ENCODE peak calls at places on chromosomes 5 and 9, in seven cellular contexts. One of them, this sample, is unnamed.

GRCh38 chr5:3364941-3365340 is 230.7 kb upstream of the IRX1 start:
- DNase-seq in EL: no peak
- DNase-seq in GM12865: no peak
- DNase-seq in A549: no peak
- DNase-seq in NCI-H1417: no peak
- DNase-seq in A673: no peak
- DNase-seq in CD8-positive, alpha-beta T cell: peak
- DNase-seq in this sample: no peak

GRCh38 chr5:53381-54174 is 38.4 kb upstream of the PLEKHG4B start:
- DNase-seq in EL: peak
- DNase-seq in GM12865: no peak
- DNase-seq in A549: peak
- DNase-seq in NCI-H1417: peak
- DNase-seq in A673: peak
- DNase-seq in CD8-positive, alpha-beta T cell: no peak
- DNase-seq in this sample: no peak

GRCh38 chr5:73266925-73267775 is 94.2 kb downstream of the TMEM174 start:
- DNase-seq in EL: peak
- DNase-seq in GM12865: no peak
- DNase-seq in A549: no peak
- DNase-seq in NCI-H1417: no peak
- DNase-seq in A673: no peak
- DNase-seq in CD8-positive, alpha-beta T cell: no peak
- DNase-seq in this sample: no peak

GRCh38 chr5:176806137-176806536 is 4.2 kb upstream of the UNC5A start:
- DNase-seq in EL: no peak
- DNase-seq in GM12865: no peak
- DNase-seq in A549: no peak
- DNase-seq in NCI-H1417: no peak
- DNase-seq in A673: no peak
- DNase-seq in CD8-positive, alpha-beta T cell: no peak
- DNase-seq in this sample: no peak

GRCh38 chr9:131487621-131488031 is 15.1 kb upstream of the POMT1 start:
- DNase-seq in EL: no peak
- DNase-seq in GM12865: no peak
- DNase-seq in A549: no peak
- DNase-seq in NCI-H1417: no peak
- DNase-seq in A673: no peak
- DNase-seq in CD8-positive, alpha-beta T cell: no peak
- DNase-seq in this sample: no peak

GRCh38 chr9:99680191-99680590 is 141.5 kb upstream of the NR4A3 start:
- DNase-seq in EL: peak
- DNase-seq in GM12865: no peak
- DNase-seq in A549: no peak
- DNase-seq in NCI-H1417: no peak
- DNase-seq in A673: no peak
- DNase-seq in CD8-positive, alpha-beta T cell: no peak
- DNase-seq in this sample: no peak

GRCh38 chr9:18544456-18544855 is 70.5 kb downstream of the ADAMTSL1 start:
- DNase-seq in EL: peak
- DNase-seq in GM12865: no peak
- DNase-seq in A549: no peak
- DNase-seq in NCI-H1417: no peak
- DNase-seq in A673: no peak
- DNase-seq in CD8-positive, alpha-beta T cell: no peak
- DNase-seq in this sample: no peak

GRCh38 chr9:16223074-16223871 is 647.2 kb downstream of the BNC2 start:
- DNase-seq in EL: no peak
- DNase-seq in GM12865: no peak
- DNase-seq in A549: peak
- DNase-seq in NCI-H1417: peak
- DNase-seq in A673: no peak
- DNase-seq in CD8-positive, alpha-beta T cell: no peak
- DNase-seq in this sample: no peak

GRCh38 chr5:177367981-177368960 is 10.5 kb downstream of the RGS14 start:
- DNase-seq in EL: no peak
- DNase-seq in GM12865: peak
- DNase-seq in A549: no peak
- DNase-seq in NCI-H1417: no peak
- DNase-seq in A673: no peak
- DNase-seq in CD8-positive, alpha-beta T cell: no peak
- DNase-seq in this sample: no peak

GRCh38 chr9:34318163-34318790 is 10.8 kb downstream of the KIF24 start:
- DNase-seq in EL: no peak
- DNase-seq in GM12865: no peak
- DNase-seq in A549: no peak
- DNase-seq in NCI-H1417: no peak
- DNase-seq in A673: no peak
- DNase-seq in CD8-positive, alpha-beta T cell: no peak
- DNase-seq in this sample: no peak

GRCh38 chr9:137406876-137407589 is 15.9 kb downstream of the EXD3 start:
- DNase-seq in EL: peak
- DNase-seq in GM12865: peak
- DNase-seq in A549: peak
- DNase-seq in NCI-H1417: peak
- DNase-seq in A673: peak
- DNase-seq in CD8-positive, alpha-beta T cell: peak
- DNase-seq in this sample: peak

GRCh38 chr5:141883948-141884318 is 5.7 kb upstream of the PCDH1 start:
- DNase-seq in EL: no peak
- DNase-seq in GM12865: no peak
- DNase-seq in A549: no peak
- DNase-seq in NCI-H1417: no peak
- DNase-seq in A673: no peak
- DNase-seq in CD8-positive, alpha-beta T cell: no peak
- DNase-seq in this sample: no peak

GRCh38 chr5:23411200-23411599 is 96.2 kb upstream of the PRDM9 start:
- DNase-seq in EL: no peak
- DNase-seq in GM12865: no peak
- DNase-seq in A549: no peak
- DNase-seq in NCI-H1417: no peak
- DNase-seq in A673: no peak
- DNase-seq in CD8-positive, alpha-beta T cell: no peak
- DNase-seq in this sample: no peak

GRCh38 chr5:16866795-16867584 is 69.1 kb downstream of the MYO10 start:
- DNase-seq in EL: no peak
- DNase-seq in GM12865: no peak
- DNase-seq in A549: no peak
- DNase-seq in NCI-H1417: peak
- DNase-seq in A673: peak
- DNase-seq in CD8-positive, alpha-beta T cell: no peak
- DNase-seq in this sample: peak

GRCh38 chr9:98491778-98492177 is 217.0 kb downstream of the GABBR2 start:
- DNase-seq in EL: peak
- DNase-seq in GM12865: no peak
- DNase-seq in A549: no peak
- DNase-seq in NCI-H1417: no peak
- DNase-seq in A673: no peak
- DNase-seq in CD8-positive, alpha-beta T cell: no peak
- DNase-seq in this sample: no peak

GRCh38 chr9:36499156-36499886 is 73.4 kb upstream of the MELK start:
- DNase-seq in EL: no peak
- DNase-seq in GM12865: no peak
- DNase-seq in A549: no peak
- DNase-seq in NCI-H1417: peak
- DNase-seq in A673: no peak
- DNase-seq in CD8-positive, alpha-beta T cell: no peak
- DNase-seq in this sample: no peak

GRCh38 chr9:89022071-89022721 is 30.9 kb downstream of the S1PR3 start:
- DNase-seq in EL: no peak
- DNase-seq in GM12865: no peak
- DNase-seq in A549: no peak
- DNase-seq in NCI-H1417: no peak
- DNase-seq in A673: no peak
- DNase-seq in CD8-positive, alpha-beta T cell: no peak
- DNase-seq in this sample: no peak

GRCh38 chr5:16726538-16726946 is 109.7 kb upstream of the RETREG1 start:
- DNase-seq in EL: peak
- DNase-seq in GM12865: peak
- DNase-seq in A549: no peak
- DNase-seq in NCI-H1417: no peak
- DNase-seq in A673: peak
- DNase-seq in CD8-positive, alpha-beta T cell: no peak
- DNase-seq in this sample: no peak

GRCh38 chr5:1420211-1421195 is 24.7 kb downstream of the SLC6A3 start:
- DNase-seq in EL: no peak
- DNase-seq in GM12865: no peak
- DNase-seq in A549: no peak
- DNase-seq in NCI-H1417: no peak
- DNase-seq in A673: no peak
- DNase-seq in CD8-positive, alpha-beta T cell: no peak
- DNase-seq in this sample: peak

GRCh38 chr5:24623018-24623417 is 21.8 kb downstream of the CDH10 start:
- DNase-seq in EL: no peak
- DNase-seq in GM12865: no peak
- DNase-seq in A549: no peak
- DNase-seq in NCI-H1417: peak
- DNase-seq in A673: no peak
- DNase-seq in CD8-positive, alpha-beta T cell: no peak
- DNase-seq in this sample: no peak

GRCh38 chr5:134071850-134072207 is 42.7 kb upstream of the TCF7 start:
- DNase-seq in EL: no peak
- DNase-seq in GM12865: no peak
- DNase-seq in A549: no peak
- DNase-seq in NCI-H1417: no peak
- DNase-seq in A673: no peak
- DNase-seq in CD8-positive, alpha-beta T cell: no peak
- DNase-seq in this sample: no peak

GRCh38 chr5:88686077-88686541 is 196.9 kb downstream of the MEF2C start:
- DNase-seq in EL: no peak
- DNase-seq in GM12865: no peak
- DNase-seq in A549: no peak
- DNase-seq in NCI-H1417: no peak
- DNase-seq in A673: no peak
- DNase-seq in CD8-positive, alpha-beta T cell: no peak
- DNase-seq in this sample: no peak

GRCh38 chr5:34467436-34467835 is 188.7 kb upstream of the RAI14 start:
- DNase-seq in EL: no peak
- DNase-seq in GM12865: no peak
- DNase-seq in A549: no peak
- DNase-seq in NCI-H1417: no peak
- DNase-seq in A673: no peak
- DNase-seq in CD8-positive, alpha-beta T cell: no peak
- DNase-seq in this sample: no peak

GRCh38 chr5:88109806-88110205 is 158.8 kb downstream of the TMEM161B start:
- DNase-seq in EL: no peak
- DNase-seq in GM12865: no peak
- DNase-seq in A549: no peak
- DNase-seq in NCI-H1417: no peak
- DNase-seq in A673: no peak
- DNase-seq in CD8-positive, alpha-beta T cell: no peak
- DNase-seq in this sample: no peak

GRCh38 chr9:120729796-120730195 is 15.5 kb upstream of the MEGF9 start:
- DNase-seq in EL: no peak
- DNase-seq in GM12865: peak
- DNase-seq in A549: peak
- DNase-seq in NCI-H1417: no peak
- DNase-seq in A673: no peak
- DNase-seq in CD8-positive, alpha-beta T cell: no peak
- DNase-seq in this sample: no peak

GRCh38 chr9:129887210-129888084 is 52.2 kb downstream of the USP20 start:
- DNase-seq in EL: peak
- DNase-seq in GM12865: peak
- DNase-seq in A549: no peak
- DNase-seq in NCI-H1417: no peak
- DNase-seq in A673: peak
- DNase-seq in CD8-positive, alpha-beta T cell: peak
- DNase-seq in this sample: peak

GRCh38 chr9:79917417-79917816 is 345.7 kb downstream of the TLE4 start:
- DNase-seq in EL: no peak
- DNase-seq in GM12865: no peak
- DNase-seq in A549: no peak
- DNase-seq in NCI-H1417: no peak
- DNase-seq in A673: no peak
- DNase-seq in CD8-positive, alpha-beta T cell: no peak
- DNase-seq in this sample: no peak

GRCh38 chr9:126461029-126461428 is 134.4 kb downstream of the MVB12B start:
- DNase-seq in EL: no peak
- DNase-seq in GM12865: no peak
- DNase-seq in A549: no peak
- DNase-seq in NCI-H1417: no peak
- DNase-seq in A673: no peak
- DNase-seq in CD8-positive, alpha-beta T cell: no peak
- DNase-seq in this sample: no peak

GRCh38 chr5:89351975-89352374 is 469.0 kb upstream of the MEF2C start:
- DNase-seq in EL: peak
- DNase-seq in GM12865: no peak
- DNase-seq in A549: no peak
- DNase-seq in NCI-H1417: no peak
- DNase-seq in A673: no peak
- DNase-seq in CD8-positive, alpha-beta T cell: no peak
- DNase-seq in this sample: no peak

GRCh38 chr5:11050596-11051304 is 289.7 kb upstream of the DAP start:
- DNase-seq in EL: peak
- DNase-seq in GM12865: no peak
- DNase-seq in A549: no peak
- DNase-seq in NCI-H1417: no peak
- DNase-seq in A673: no peak
- DNase-seq in CD8-positive, alpha-beta T cell: no peak
- DNase-seq in this sample: no peak

This sample was measured in Peyer's patch.